ENCODE peak calls at places on chromosomes 5 and 9, in four cellular contexts. One of them, this sample, is unnamed.

GRCh38 chr9:137445275-137445807 is 4.2 kb upstream of the ENTPD8 start:
- DNase-seq in D341Med: peak; percentile 78
- DNase-seq in NCI-H82: peak; percentile 70
- DNase-seq in LHCN-M2: peak; percentile 82
- DNase-seq in this sample: peak; percentile 70

GRCh38 chr5:130541617-130542221 is 623.3 kb downstream of the HINT1 start:
- DNase-seq in D341Med: no peak
- DNase-seq in NCI-H82: no peak
- DNase-seq in LHCN-M2: peak; percentile 81
- DNase-seq in this sample: no peak

GRCh38 chr5:179836225-179837019 is 15.7 kb downstream of the SQSTM1 start:
- DNase-seq in D341Med: no peak
- DNase-seq in NCI-H82: no peak
- DNase-seq in LHCN-M2: peak; percentile 29
- DNase-seq in this sample: no peak

GRCh38 chr9:132744881-132745761 is 74.9 kb downstream of the GTF3C4 start:
- DNase-seq in D341Med: peak; percentile 86
- DNase-seq in NCI-H82: peak; percentile 89
- DNase-seq in LHCN-M2: no peak
- DNase-seq in this sample: no peak

GRCh38 chr5:149730620-149731331 is 666 bp downstream of the PPARGC1B start:
- DNase-seq in D341Med: peak; percentile 69
- DNase-seq in NCI-H82: peak; percentile 63
- DNase-seq in LHCN-M2: no peak
- DNase-seq in this sample: peak; percentile 27

GRCh38 chr5:157926171-157926671 is 67.3 kb upstream of the CLINT1 start:
- DNase-seq in D341Med: no peak
- DNase-seq in NCI-H82: no peak
- DNase-seq in LHCN-M2: no peak
- DNase-seq in this sample: no peak

GRCh38 chr5:58357121-58357520 is 102.8 kb downstream of the PLK2 start:
- DNase-seq in D341Med: no peak
- DNase-seq in NCI-H82: no peak
- DNase-seq in LHCN-M2: peak; percentile 10
- DNase-seq in this sample: no peak

GRCh38 chr5:556909-557441 is 32.7 kb upstream of the SLC9A3 start:
- DNase-seq in D341Med: no peak
- DNase-seq in NCI-H82: no peak
- DNase-seq in LHCN-M2: no peak
- DNase-seq in this sample: no peak

GRCh38 chr5:103005276-103005675 is 114.7 kb downstream of the GIN1 start:
- DNase-seq in D341Med: no peak
- DNase-seq in NCI-H82: peak; percentile 39
- DNase-seq in LHCN-M2: no peak
- DNase-seq in this sample: no peak

This sample was measured in activated T-helper 9 cell treated with anti-CD3 and anti-CD28 coated beads, Interleukin-2, amount 50 U/mL, for 16 hours.